ENCODE peak calls at places on chromosomes 1 and 21, in six cellular contexts. One of them, this sample, is unnamed.

GRCh38 chr1:203691454-203691853 is 64.8 kb downstream of the ATP2B4 start:
- DNase-seq in HFF-Myc: no peak
- DNase-seq in effector memory CD8-positive, alpha-beta T cell: no peak
- DNase-seq in CD4-positive, alpha-beta T cell: no peak
- DNase-seq in SW 1271: no peak
- DNase-seq in activated effector memory CD4-positive, alpha-beta T cell treated with anti-CD3 and anti-CD28 coated beads, Interleukin-2, amount 50 U/mL, for 16 hours: no peak
- DNase-seq in this sample: no peak

GRCh38 chr1:119286587-119287181 is 81.9 kb upstream of the HAO2 start:
- DNase-seq in HFF-Myc: no peak
- DNase-seq in effector memory CD8-positive, alpha-beta T cell: peak; percentile 1
- DNase-seq in CD4-positive, alpha-beta T cell: no peak
- DNase-seq in SW 1271: no peak
- DNase-seq in activated effector memory CD4-positive, alpha-beta T cell treated with anti-CD3 and anti-CD28 coated beads, Interleukin-2, amount 50 U/mL, for 16 hours: no peak
- DNase-seq in this sample: no peak

GRCh38 chr21:43880111-43880985 is 15.3 kb downstream of the AGPAT3 start:
- DNase-seq in HFF-Myc: no peak
- DNase-seq in effector memory CD8-positive, alpha-beta T cell: no peak
- DNase-seq in CD4-positive, alpha-beta T cell: no peak
- DNase-seq in SW 1271: no peak
- DNase-seq in activated effector memory CD4-positive, alpha-beta T cell treated with anti-CD3 and anti-CD28 coated beads, Interleukin-2, amount 50 U/mL, for 16 hours: peak; percentile 61
- DNase-seq in this sample: no peak

GRCh38 chr1:6037338-6037762 is 8.3 kb upstream of the KCNAB2 start:
- DNase-seq in HFF-Myc: no peak
- DNase-seq in effector memory CD8-positive, alpha-beta T cell: no peak
- DNase-seq in CD4-positive, alpha-beta T cell: no peak
- DNase-seq in SW 1271: no peak
- DNase-seq in activated effector memory CD4-positive, alpha-beta T cell treated with anti-CD3 and anti-CD28 coated beads, Interleukin-2, amount 50 U/mL, for 16 hours: peak; percentile 65
- DNase-seq in this sample: no peak

GRCh38 chr1:207084701-207085180 is 3.9 kb upstream of the C4BPB start:
- DNase-seq in HFF-Myc: peak; percentile 29
- DNase-seq in effector memory CD8-positive, alpha-beta T cell: peak; percentile 51
- DNase-seq in CD4-positive, alpha-beta T cell: peak; percentile 44
- DNase-seq in SW 1271: peak; percentile 27
- DNase-seq in activated effector memory CD4-positive, alpha-beta T cell treated with anti-CD3 and anti-CD28 coated beads, Interleukin-2, amount 50 U/mL, for 16 hours: peak; percentile 73
- DNase-seq in this sample: peak; percentile 74

GRCh38 chr1:167090289-167090942 is at the start of gene GPA33:
- DNase-seq in HFF-Myc: no peak
- DNase-seq in effector memory CD8-positive, alpha-beta T cell: peak; percentile 22
- DNase-seq in CD4-positive, alpha-beta T cell: peak; percentile 51
- DNase-seq in SW 1271: no peak
- DNase-seq in activated effector memory CD4-positive, alpha-beta T cell treated with anti-CD3 and anti-CD28 coated beads, Interleukin-2, amount 50 U/mL, for 16 hours: no peak
- DNase-seq in this sample: no peak

GRCh38 chr1:20481158-20481617 is 4.8 kb downstream of the CAMK2N1 start:
- DNase-seq in HFF-Myc: no peak
- DNase-seq in effector memory CD8-positive, alpha-beta T cell: no peak
- DNase-seq in CD4-positive, alpha-beta T cell: no peak
- DNase-seq in SW 1271: no peak
- DNase-seq in activated effector memory CD4-positive, alpha-beta T cell treated with anti-CD3 and anti-CD28 coated beads, Interleukin-2, amount 50 U/mL, for 16 hours: no peak
- DNase-seq in this sample: no peak

GRCh38 chr1:145892486-145893087 is 6.9 kb upstream of the ANKRD35 start:
- DNase-seq in HFF-Myc: no peak
- DNase-seq in effector memory CD8-positive, alpha-beta T cell: no peak
- DNase-seq in CD4-positive, alpha-beta T cell: no peak
- DNase-seq in SW 1271: no peak
- DNase-seq in activated effector memory CD4-positive, alpha-beta T cell treated with anti-CD3 and anti-CD28 coated beads, Interleukin-2, amount 50 U/mL, for 16 hours: no peak
- DNase-seq in this sample: no peak

GRCh38 chr1:168845083-168845650 is 116.2 kb upstream of the DPT start:
- DNase-seq in HFF-Myc: no peak
- DNase-seq in effector memory CD8-positive, alpha-beta T cell: no peak
- DNase-seq in CD4-positive, alpha-beta T cell: no peak
- DNase-seq in SW 1271: no peak
- DNase-seq in activated effector memory CD4-positive, alpha-beta T cell treated with anti-CD3 and anti-CD28 coated beads, Interleukin-2, amount 50 U/mL, for 16 hours: no peak
- DNase-seq in this sample: peak; percentile 15

GRCh38 chr1:67685558-67686271 is 714 bp downstream of the GADD45A start:
- DNase-seq in HFF-Myc: no peak
- DNase-seq in effector memory CD8-positive, alpha-beta T cell: peak; percentile 49
- DNase-seq in CD4-positive, alpha-beta T cell: peak; percentile 48
- DNase-seq in SW 1271: no peak
- DNase-seq in activated effector memory CD4-positive, alpha-beta T cell treated with anti-CD3 and anti-CD28 coated beads, Interleukin-2, amount 50 U/mL, for 16 hours: peak; percentile 88
- DNase-seq in this sample: peak; percentile 41

GRCh38 chr1:11400567-11400966 is 78.4 kb upstream of the DISP3 start:
- DNase-seq in HFF-Myc: no peak
- DNase-seq in effector memory CD8-positive, alpha-beta T cell: no peak
- DNase-seq in CD4-positive, alpha-beta T cell: no peak
- DNase-seq in SW 1271: no peak
- DNase-seq in activated effector memory CD4-positive, alpha-beta T cell treated with anti-CD3 and anti-CD28 coated beads, Interleukin-2, amount 50 U/mL, for 16 hours: no peak
- DNase-seq in this sample: no peak

GRCh38 chr21:32350981-32351380 is 41.8 kb downstream of the URB1 start:
- DNase-seq in HFF-Myc: no peak
- DNase-seq in effector memory CD8-positive, alpha-beta T cell: no peak
- DNase-seq in CD4-positive, alpha-beta T cell: no peak
- DNase-seq in SW 1271: no peak
- DNase-seq in activated effector memory CD4-positive, alpha-beta T cell treated with anti-CD3 and anti-CD28 coated beads, Interleukin-2, amount 50 U/mL, for 16 hours: no peak
- DNase-seq in this sample: no peak

GRCh38 chr1:1788646-1789431 is 10.6 kb upstream of the NADK start:
- DNase-seq in HFF-Myc: no peak
- DNase-seq in effector memory CD8-positive, alpha-beta T cell: no peak
- DNase-seq in CD4-positive, alpha-beta T cell: no peak
- DNase-seq in SW 1271: no peak
- DNase-seq in activated effector memory CD4-positive, alpha-beta T cell treated with anti-CD3 and anti-CD28 coated beads, Interleukin-2, amount 50 U/mL, for 16 hours: no peak
- DNase-seq in this sample: no peak

GRCh38 chr1:210687582-210688279 is 359.0 kb downstream of the HHAT start:
- DNase-seq in HFF-Myc: no peak
- DNase-seq in effector memory CD8-positive, alpha-beta T cell: no peak
- DNase-seq in CD4-positive, alpha-beta T cell: no peak
- DNase-seq in SW 1271: no peak
- DNase-seq in activated effector memory CD4-positive, alpha-beta T cell treated with anti-CD3 and anti-CD28 coated beads, Interleukin-2, amount 50 U/mL, for 16 hours: no peak
- DNase-seq in this sample: no peak

GRCh38 chr1:12553963-12554362 is 64.0 kb downstream of the DHRS3 start:
- DNase-seq in HFF-Myc: no peak
- DNase-seq in effector memory CD8-positive, alpha-beta T cell: no peak
- DNase-seq in CD4-positive, alpha-beta T cell: no peak
- DNase-seq in SW 1271: no peak
- DNase-seq in activated effector memory CD4-positive, alpha-beta T cell treated with anti-CD3 and anti-CD28 coated beads, Interleukin-2, amount 50 U/mL, for 16 hours: peak; percentile 34
- DNase-seq in this sample: no peak

GRCh38 chr1:48001696-48002095 is 4.5 kb upstream of the TRABD2B start:
- DNase-seq in HFF-Myc: no peak
- DNase-seq in effector memory CD8-positive, alpha-beta T cell: no peak
- DNase-seq in CD4-positive, alpha-beta T cell: no peak
- DNase-seq in SW 1271: no peak
- DNase-seq in activated effector memory CD4-positive, alpha-beta T cell treated with anti-CD3 and anti-CD28 coated beads, Interleukin-2, amount 50 U/mL, for 16 hours: no peak
- DNase-seq in this sample: no peak

GRCh38 chr1:244075247-244075722 is 24.2 kb downstream of the ZBTB18 start:
- DNase-seq in HFF-Myc: no peak
- DNase-seq in effector memory CD8-positive, alpha-beta T cell: no peak
- DNase-seq in CD4-positive, alpha-beta T cell: no peak
- DNase-seq in SW 1271: no peak
- DNase-seq in activated effector memory CD4-positive, alpha-beta T cell treated with anti-CD3 and anti-CD28 coated beads, Interleukin-2, amount 50 U/mL, for 16 hours: no peak
- DNase-seq in this sample: no peak

GRCh38 chr21:26776320-26777021 is 68.7 kb downstream of the ADAMTS1 start:
- DNase-seq in HFF-Myc: no peak
- DNase-seq in effector memory CD8-positive, alpha-beta T cell: no peak
- DNase-seq in CD4-positive, alpha-beta T cell: no peak
- DNase-seq in SW 1271: no peak
- DNase-seq in activated effector memory CD4-positive, alpha-beta T cell treated with anti-CD3 and anti-CD28 coated beads, Interleukin-2, amount 50 U/mL, for 16 hours: no peak
- DNase-seq in this sample: no peak

GRCh38 chr21:26851109-26851944 is 6.1 kb upstream of the ADAMTS1 start:
- DNase-seq in HFF-Myc: no peak
- DNase-seq in effector memory CD8-positive, alpha-beta T cell: no peak
- DNase-seq in CD4-positive, alpha-beta T cell: no peak
- DNase-seq in SW 1271: no peak
- DNase-seq in activated effector memory CD4-positive, alpha-beta T cell treated with anti-CD3 and anti-CD28 coated beads, Interleukin-2, amount 50 U/mL, for 16 hours: no peak
- DNase-seq in this sample: no peak

GRCh38 chr1:22874785-22875184 is 97.9 kb downstream of the LACTBL1 start:
- DNase-seq in HFF-Myc: no peak
- DNase-seq in effector memory CD8-positive, alpha-beta T cell: no peak
- DNase-seq in CD4-positive, alpha-beta T cell: no peak
- DNase-seq in SW 1271: no peak
- DNase-seq in activated effector memory CD4-positive, alpha-beta T cell treated with anti-CD3 and anti-CD28 coated beads, Interleukin-2, amount 50 U/mL, for 16 hours: no peak
- DNase-seq in this sample: no peak

GRCh38 chr1:171434717-171435346 is 50.5 kb upstream of the PRRC2C start:
- DNase-seq in HFF-Myc: peak; percentile 71
- DNase-seq in effector memory CD8-positive, alpha-beta T cell: no peak
- DNase-seq in CD4-positive, alpha-beta T cell: no peak
- DNase-seq in SW 1271: peak; percentile 77
- DNase-seq in activated effector memory CD4-positive, alpha-beta T cell treated with anti-CD3 and anti-CD28 coated beads, Interleukin-2, amount 50 U/mL, for 16 hours: no peak
- DNase-seq in this sample: no peak

GRCh38 chr1:65409927-65410326 is 10.5 kb upstream of the LEPR start:
- DNase-seq in HFF-Myc: no peak
- DNase-seq in effector memory CD8-positive, alpha-beta T cell: no peak
- DNase-seq in CD4-positive, alpha-beta T cell: no peak
- DNase-seq in SW 1271: no peak
- DNase-seq in activated effector memory CD4-positive, alpha-beta T cell treated with anti-CD3 and anti-CD28 coated beads, Interleukin-2, amount 50 U/mL, for 16 hours: no peak
- DNase-seq in this sample: no peak

GRCh38 chr1:64133036-64133435 is 70.4 kb upstream of the UBE2U start:
- DNase-seq in HFF-Myc: peak; percentile 94
- DNase-seq in effector memory CD8-positive, alpha-beta T cell: no peak
- DNase-seq in CD4-positive, alpha-beta T cell: no peak
- DNase-seq in SW 1271: peak; percentile 55
- DNase-seq in activated effector memory CD4-positive, alpha-beta T cell treated with anti-CD3 and anti-CD28 coated beads, Interleukin-2, amount 50 U/mL, for 16 hours: no peak
- DNase-seq in this sample: no peak

GRCh38 chr1:32116531-32116930 is 8.7 kb downstream of the KPNA6 start:
- DNase-seq in HFF-Myc: no peak
- DNase-seq in effector memory CD8-positive, alpha-beta T cell: no peak
- DNase-seq in CD4-positive, alpha-beta T cell: no peak
- DNase-seq in SW 1271: no peak
- DNase-seq in activated effector memory CD4-positive, alpha-beta T cell treated with anti-CD3 and anti-CD28 coated beads, Interleukin-2, amount 50 U/mL, for 16 hours: no peak
- DNase-seq in this sample: no peak

GRCh38 chr1:206608108-206608698 is 4.1 kb downstream of the EIF2D start:
- DNase-seq in HFF-Myc: no peak
- DNase-seq in effector memory CD8-positive, alpha-beta T cell: peak; percentile 55
- DNase-seq in CD4-positive, alpha-beta T cell: peak; percentile 47
- DNase-seq in SW 1271: peak; percentile 5
- DNase-seq in activated effector memory CD4-positive, alpha-beta T cell treated with anti-CD3 and anti-CD28 coated beads, Interleukin-2, amount 50 U/mL, for 16 hours: peak; percentile 85
- DNase-seq in this sample: no peak

GRCh38 chr1:15218287-15219279 is 28.4 kb upstream of the FHAD1 start:
- DNase-seq in HFF-Myc: peak; percentile 24
- DNase-seq in effector memory CD8-positive, alpha-beta T cell: no peak
- DNase-seq in CD4-positive, alpha-beta T cell: no peak
- DNase-seq in SW 1271: peak; percentile 67
- DNase-seq in activated effector memory CD4-positive, alpha-beta T cell treated with anti-CD3 and anti-CD28 coated beads, Interleukin-2, amount 50 U/mL, for 16 hours: peak; percentile 28
- DNase-seq in this sample: peak; percentile 90

GRCh38 chr1:158095737-158096335 is 84.9 kb upstream of the CD1D start:
- DNase-seq in HFF-Myc: no peak
- DNase-seq in effector memory CD8-positive, alpha-beta T cell: peak; percentile 15
- DNase-seq in CD4-positive, alpha-beta T cell: peak; percentile 10
- DNase-seq in SW 1271: no peak
- DNase-seq in activated effector memory CD4-positive, alpha-beta T cell treated with anti-CD3 and anti-CD28 coated beads, Interleukin-2, amount 50 U/mL, for 16 hours: no peak
- DNase-seq in this sample: peak; percentile 20